ENCODE peak calls at places on chromosomes 12 and 14, in seven cellular contexts. One of them, this sample, is unnamed.

GRCh38 chr12:28550757-28551381 is 360.6 kb downstream of the CCDC91 start:
- DNase-seq in activated CD4-positive, alpha-beta T cell treated with anti-CD3 and anti-CD28 coated beads, Interleukin-2, amount 50 U/mL, for 48 hours: no peak
- DNase-seq in choroid plexus epithelial cell: peak
- DNase-seq in fibroblast of the conjunctiva: peak
- DNase-seq in HTR-8/SVneo: no peak
- DNase-seq in lung: no peak
- DNase-seq in pulmonary artery endothelial cell: peak
- DNase-seq in this sample: no peak

GRCh38 chr12:123991402-123991951 is 18.5 kb downstream of the ZNF664 start:
- DNase-seq in activated CD4-positive, alpha-beta T cell treated with anti-CD3 and anti-CD28 coated beads, Interleukin-2, amount 50 U/mL, for 48 hours: no peak
- DNase-seq in choroid plexus epithelial cell: no peak
- DNase-seq in fibroblast of the conjunctiva: no peak
- DNase-seq in HTR-8/SVneo: no peak
- DNase-seq in lung: no peak
- DNase-seq in pulmonary artery endothelial cell: no peak
- DNase-seq in this sample: peak

GRCh38 chr12:119446459-119446858 is 111.9 kb downstream of the CCDC60 start:
- DNase-seq in activated CD4-positive, alpha-beta T cell treated with anti-CD3 and anti-CD28 coated beads, Interleukin-2, amount 50 U/mL, for 48 hours: no peak
- DNase-seq in choroid plexus epithelial cell: no peak
- DNase-seq in fibroblast of the conjunctiva: no peak
- DNase-seq in HTR-8/SVneo: no peak
- DNase-seq in lung: no peak
- DNase-seq in pulmonary artery endothelial cell: no peak
- DNase-seq in this sample: no peak

GRCh38 chr12:58894040-58894439 is 26.3 kb downstream of the LRIG3 start:
- DNase-seq in activated CD4-positive, alpha-beta T cell treated with anti-CD3 and anti-CD28 coated beads, Interleukin-2, amount 50 U/mL, for 48 hours: no peak
- DNase-seq in choroid plexus epithelial cell: no peak
- DNase-seq in fibroblast of the conjunctiva: no peak
- DNase-seq in HTR-8/SVneo: no peak
- DNase-seq in lung: no peak
- DNase-seq in pulmonary artery endothelial cell: no peak
- DNase-seq in this sample: no peak

GRCh38 chr12:19155981-19156734 is 26.6 kb downstream of the PLEKHA5 start:
- DNase-seq in activated CD4-positive, alpha-beta T cell treated with anti-CD3 and anti-CD28 coated beads, Interleukin-2, amount 50 U/mL, for 48 hours: no peak
- DNase-seq in choroid plexus epithelial cell: peak
- DNase-seq in fibroblast of the conjunctiva: no peak
- DNase-seq in HTR-8/SVneo: no peak
- DNase-seq in lung: no peak
- DNase-seq in pulmonary artery endothelial cell: peak
- DNase-seq in this sample: no peak

GRCh38 chr12:121299662-121300061 is 3.2 kb upstream of the CAMKK2 start:
- DNase-seq in activated CD4-positive, alpha-beta T cell treated with anti-CD3 and anti-CD28 coated beads, Interleukin-2, amount 50 U/mL, for 48 hours: no peak
- DNase-seq in choroid plexus epithelial cell: no peak
- DNase-seq in fibroblast of the conjunctiva: no peak
- DNase-seq in HTR-8/SVneo: no peak
- DNase-seq in lung: no peak
- DNase-seq in pulmonary artery endothelial cell: no peak
- DNase-seq in this sample: no peak

GRCh38 chr12:121797937-121798801 is 4.7 kb upstream of the RHOF start:
- DNase-seq in activated CD4-positive, alpha-beta T cell treated with anti-CD3 and anti-CD28 coated beads, Interleukin-2, amount 50 U/mL, for 48 hours: no peak
- DNase-seq in choroid plexus epithelial cell: peak
- DNase-seq in fibroblast of the conjunctiva: no peak
- DNase-seq in HTR-8/SVneo: no peak
- DNase-seq in lung: peak
- DNase-seq in pulmonary artery endothelial cell: no peak
- DNase-seq in this sample: no peak

GRCh38 chr14:56590535-56590951 is 10.9 kb downstream of the TMEM260 start:
- DNase-seq in activated CD4-positive, alpha-beta T cell treated with anti-CD3 and anti-CD28 coated beads, Interleukin-2, amount 50 U/mL, for 48 hours: no peak
- DNase-seq in choroid plexus epithelial cell: no peak
- DNase-seq in fibroblast of the conjunctiva: no peak
- DNase-seq in HTR-8/SVneo: no peak
- DNase-seq in lung: no peak
- DNase-seq in pulmonary artery endothelial cell: no peak
- DNase-seq in this sample: no peak

GRCh38 chr12:7219599-7220243 is 30.2 kb downstream of the PEX5 start:
- DNase-seq in activated CD4-positive, alpha-beta T cell treated with anti-CD3 and anti-CD28 coated beads, Interleukin-2, amount 50 U/mL, for 48 hours: peak
- DNase-seq in choroid plexus epithelial cell: peak
- DNase-seq in fibroblast of the conjunctiva: peak
- DNase-seq in HTR-8/SVneo: peak
- DNase-seq in lung: peak
- DNase-seq in pulmonary artery endothelial cell: peak
- DNase-seq in this sample: peak

GRCh38 chr12:105980048-105980447 is 158.7 kb downstream of the NUAK1 start:
- DNase-seq in activated CD4-positive, alpha-beta T cell treated with anti-CD3 and anti-CD28 coated beads, Interleukin-2, amount 50 U/mL, for 48 hours: no peak
- DNase-seq in choroid plexus epithelial cell: no peak
- DNase-seq in fibroblast of the conjunctiva: no peak
- DNase-seq in HTR-8/SVneo: no peak
- DNase-seq in lung: no peak
- DNase-seq in pulmonary artery endothelial cell: no peak
- DNase-seq in this sample: no peak

GRCh38 chr14:95609398-95609990 is 74.6 kb downstream of the GLRX5 start:
- DNase-seq in activated CD4-positive, alpha-beta T cell treated with anti-CD3 and anti-CD28 coated beads, Interleukin-2, amount 50 U/mL, for 48 hours: peak
- DNase-seq in choroid plexus epithelial cell: peak
- DNase-seq in fibroblast of the conjunctiva: peak
- DNase-seq in HTR-8/SVneo: peak
- DNase-seq in lung: no peak
- DNase-seq in pulmonary artery endothelial cell: no peak
- DNase-seq in this sample: no peak

GRCh38 chr12:95790912-95791849 is 617 bp upstream of the NTN4 start:
- DNase-seq in activated CD4-positive, alpha-beta T cell treated with anti-CD3 and anti-CD28 coated beads, Interleukin-2, amount 50 U/mL, for 48 hours: peak
- DNase-seq in choroid plexus epithelial cell: no peak
- DNase-seq in fibroblast of the conjunctiva: no peak
- DNase-seq in HTR-8/SVneo: peak
- DNase-seq in lung: peak
- DNase-seq in pulmonary artery endothelial cell: no peak
- DNase-seq in this sample: no peak

GRCh38 chr12:1911598-1912575 is 6.6 kb downstream of the CACNA2D4 start:
- DNase-seq in activated CD4-positive, alpha-beta T cell treated with anti-CD3 and anti-CD28 coated beads, Interleukin-2, amount 50 U/mL, for 48 hours: no peak
- DNase-seq in choroid plexus epithelial cell: no peak
- DNase-seq in fibroblast of the conjunctiva: no peak
- DNase-seq in HTR-8/SVneo: no peak
- DNase-seq in lung: peak
- DNase-seq in pulmonary artery endothelial cell: no peak
- DNase-seq in this sample: peak

GRCh38 chr12:121536929-121537813 is 43.7 kb downstream of the KDM2B start:
- DNase-seq in activated CD4-positive, alpha-beta T cell treated with anti-CD3 and anti-CD28 coated beads, Interleukin-2, amount 50 U/mL, for 48 hours: peak
- DNase-seq in choroid plexus epithelial cell: peak
- DNase-seq in fibroblast of the conjunctiva: no peak
- DNase-seq in HTR-8/SVneo: peak
- DNase-seq in lung: peak
- DNase-seq in pulmonary artery endothelial cell: no peak
- DNase-seq in this sample: peak

GRCh38 chr14:55881577-55882241 is 236.5 kb upstream of the PELI2 start:
- DNase-seq in activated CD4-positive, alpha-beta T cell treated with anti-CD3 and anti-CD28 coated beads, Interleukin-2, amount 50 U/mL, for 48 hours: no peak
- DNase-seq in choroid plexus epithelial cell: peak
- DNase-seq in fibroblast of the conjunctiva: no peak
- DNase-seq in HTR-8/SVneo: no peak
- DNase-seq in lung: no peak
- DNase-seq in pulmonary artery endothelial cell: no peak
- DNase-seq in this sample: peak

GRCh38 chr14:70320294-70320693 is 39.2 kb downstream of the COX16 start:
- DNase-seq in activated CD4-positive, alpha-beta T cell treated with anti-CD3 and anti-CD28 coated beads, Interleukin-2, amount 50 U/mL, for 48 hours: no peak
- DNase-seq in choroid plexus epithelial cell: no peak
- DNase-seq in fibroblast of the conjunctiva: no peak
- DNase-seq in HTR-8/SVneo: no peak
- DNase-seq in lung: no peak
- DNase-seq in pulmonary artery endothelial cell: no peak
- DNase-seq in this sample: no peak

GRCh38 chr12:103392722-103393121 is 103.0 kb downstream of the C12orf42 start:
- DNase-seq in activated CD4-positive, alpha-beta T cell treated with anti-CD3 and anti-CD28 coated beads, Interleukin-2, amount 50 U/mL, for 48 hours: no peak
- DNase-seq in choroid plexus epithelial cell: no peak
- DNase-seq in fibroblast of the conjunctiva: no peak
- DNase-seq in HTR-8/SVneo: no peak
- DNase-seq in lung: no peak
- DNase-seq in pulmonary artery endothelial cell: no peak
- DNase-seq in this sample: no peak

GRCh38 chr14:60643443-60644402 is 5.6 kb downstream of the SIX1 start:
- DNase-seq in activated CD4-positive, alpha-beta T cell treated with anti-CD3 and anti-CD28 coated beads, Interleukin-2, amount 50 U/mL, for 48 hours: no peak
- DNase-seq in choroid plexus epithelial cell: peak
- DNase-seq in fibroblast of the conjunctiva: no peak
- DNase-seq in HTR-8/SVneo: no peak
- DNase-seq in lung: no peak
- DNase-seq in pulmonary artery endothelial cell: no peak
- DNase-seq in this sample: no peak

GRCh38 chr12:46492471-46493351 is 120.1 kb upstream of the SLC38A2 start:
- DNase-seq in activated CD4-positive, alpha-beta T cell treated with anti-CD3 and anti-CD28 coated beads, Interleukin-2, amount 50 U/mL, for 48 hours: no peak
- DNase-seq in choroid plexus epithelial cell: peak
- DNase-seq in fibroblast of the conjunctiva: peak
- DNase-seq in HTR-8/SVneo: peak
- DNase-seq in lung: peak
- DNase-seq in pulmonary artery endothelial cell: peak
- DNase-seq in this sample: no peak

GRCh38 chr12:131222271-131223139 is 268.8 kb downstream of the ADGRD1 start:
- DNase-seq in activated CD4-positive, alpha-beta T cell treated with anti-CD3 and anti-CD28 coated beads, Interleukin-2, amount 50 U/mL, for 48 hours: no peak
- DNase-seq in choroid plexus epithelial cell: no peak
- DNase-seq in fibroblast of the conjunctiva: no peak
- DNase-seq in HTR-8/SVneo: no peak
- DNase-seq in lung: no peak
- DNase-seq in pulmonary artery endothelial cell: no peak
- DNase-seq in this sample: no peak

GRCh38 chr14:75926431-75926830 is 55.4 kb downstream of the TGFB3 start:
- DNase-seq in activated CD4-positive, alpha-beta T cell treated with anti-CD3 and anti-CD28 coated beads, Interleukin-2, amount 50 U/mL, for 48 hours: no peak
- DNase-seq in choroid plexus epithelial cell: no peak
- DNase-seq in fibroblast of the conjunctiva: no peak
- DNase-seq in HTR-8/SVneo: no peak
- DNase-seq in lung: no peak
- DNase-seq in pulmonary artery endothelial cell: no peak
- DNase-seq in this sample: no peak

GRCh38 chr12:125643055-125643454 is 577.8 kb downstream of the AACS start:
- DNase-seq in activated CD4-positive, alpha-beta T cell treated with anti-CD3 and anti-CD28 coated beads, Interleukin-2, amount 50 U/mL, for 48 hours: no peak
- DNase-seq in choroid plexus epithelial cell: no peak
- DNase-seq in fibroblast of the conjunctiva: no peak
- DNase-seq in HTR-8/SVneo: no peak
- DNase-seq in lung: no peak
- DNase-seq in pulmonary artery endothelial cell: no peak
- DNase-seq in this sample: no peak

GRCh38 chr14:36207500-36207899 is 31.0 kb upstream of the PTCSC3 start:
- DNase-seq in activated CD4-positive, alpha-beta T cell treated with anti-CD3 and anti-CD28 coated beads, Interleukin-2, amount 50 U/mL, for 48 hours: no peak
- DNase-seq in choroid plexus epithelial cell: no peak
- DNase-seq in fibroblast of the conjunctiva: no peak
- DNase-seq in HTR-8/SVneo: no peak
- DNase-seq in lung: no peak
- DNase-seq in pulmonary artery endothelial cell: no peak
- DNase-seq in this sample: no peak